ENCODE peak calls at places on chromosomes 11 and 22, in eight cellular contexts. B is tibial nerve, C is mucosa of descending colon, I is A549, U is neural progenitor cell, K is heart right ventricle, E is tibial artery, Y is K562. P is an unnamed sample.
A peak's percentile ranks its signal among the peaks of the same experiment; 100 is the strongest.

GRCh38 chr11:121895919-121896318 is 220.1 kb downstream of the BLID start:
- DNase-seq in B (no peak), C (no peak), I (no peak), U (no peak), K (no peak), E (no peak), Y (no peak), P (no peak)

GRCh38 chr11:35598254-35599125 is 19.8 kb upstream of the FJX1 start:
- DNase-seq in B (no peak), C (no peak), I (peak; percentile 41), U (no peak), K (no peak), E (no peak), Y (no peak), P (no peak)

GRCh38 chr11:57560146-57560545 is 7.3 kb downstream of the UBE2L6 start:
- DNase-seq in B (no peak), C (no peak), I (no peak), U (no peak), K (no peak), E (no peak), Y (no peak), P (no peak)

GRCh38 chr11:121341609-121342008 is 49.0 kb downstream of the SC5D start:
- DNase-seq in B (no peak), C (no peak), I (no peak), U (no peak), K (no peak), E (no peak), Y (no peak), P (no peak)

GRCh38 chr22:28710889-28711285 is 30.7 kb downstream of the CHEK2 start:
- DNase-seq in B (no peak), C (no peak), I (no peak), U (no peak), K (no peak), E (no peak), Y (no peak), P (no peak)

GRCh38 chr11:14015711-14016110 is 53.2 kb downstream of the SPON1 start:
- DNase-seq in B (no peak), C (no peak), I (peak; percentile 22), U (no peak), K (no peak), E (no peak), Y (no peak), P (no peak)

GRCh38 chr11:56876621-56877312 is 111.9 kb upstream of the OR5AK2 start:
- DNase-seq in B (no peak), C (no peak), I (peak; percentile 63), U (no peak), K (no peak), E (no peak), Y (no peak), P (no peak)

GRCh38 chr22:47316020-47316419 is 553.6 kb downstream of the TBC1D22A start:
- DNase-seq in B (no peak), C (no peak), I (no peak), U (no peak), K (no peak), E (no peak), Y (no peak), P (no peak)

GRCh38 chr11:120028181-120028935 is 109.6 kb downstream of the TRIM29 start:
- DNase-seq in B (no peak), C (no peak), I (no peak), U (no peak), K (no peak), E (no peak), Y (no peak), P (no peak)

GRCh38 chr11:13772223-13773046 is 104.0 kb downstream of the FAR1 start:
- DNase-seq in B (no peak), C (no peak), I (peak; percentile 72), U (peak; percentile 81), K (no peak), E (no peak), Y (peak; percentile 78), P (no peak)

GRCh38 chr11:59755701-59756495 is 722 bp downstream of the STX3 start:
- DNase-seq in B (peak; percentile 38), C (peak; percentile 88), I (peak; percentile 49), U (peak; percentile 79), K (peak; percentile 69), E (peak; percentile 92), Y (peak; percentile 83), P (peak; percentile 89)

GRCh38 chr11:102449651-102450570 is 2.7 kb downstream of the TMEM123 start:
- DNase-seq in B (no peak), C (no peak), I (no peak), U (peak; percentile 32), K (no peak), E (no peak), Y (no peak), P (no peak)

GRCh38 chr22:42228480-42228879 is 42.0 kb downstream of the TCF20 start:
- DNase-seq in B (no peak), C (no peak), I (no peak), U (no peak), K (no peak), E (no peak), Y (no peak), P (no peak)

GRCh38 chr11:134045799-134046635 is 22.9 kb upstream of the JAM3 start:
- DNase-seq in B (no peak), C (no peak), I (no peak), U (peak; percentile 61), K (peak; percentile 50), E (peak; percentile 76), Y (no peak), P (no peak)

GRCh38 chr11:109424893-109425292 is 2.9 kb downstream of the C11orf87 start:
- DNase-seq in B (no peak), C (no peak), I (no peak), U (peak; percentile 83), K (peak; percentile 11), E (no peak), Y (peak; percentile 47), P (no peak)

GRCh38 chr22:35892192-35892591 is 136.4 kb downstream of the RBFOX2 start:
- DNase-seq in B (no peak), C (no peak), I (no peak), U (no peak), K (no peak), E (no peak), Y (peak; percentile 14), P (no peak)

GRCh38 chr22:33515733-33516297 is 404.5 kb downstream of the LARGE1 start:
- DNase-seq in B (no peak), C (no peak), I (no peak), U (no peak), K (peak; percentile 42), E (no peak), Y (no peak), P (no peak)

GRCh38 chr11:71499125-71499524 is 27.9 kb upstream of the KRTAP5-7 start:
- DNase-seq in B (no peak), C (no peak), I (no peak), U (no peak), K (no peak), E (no peak), Y (no peak), P (no peak)
- H3K4me1 ChIP-seq in B (no peaks in the 10 kb centered on the region), C (no peaks in the 10 kb centered on the region), I (peaks cover 11% of the 10 kb centered on the region), U (peaks cover 3% of the 10 kb centered on the region), K (no peaks in the 10 kb centered on the region), E (no peaks in the 10 kb centered on the region), Y (no peaks in the 10 kb centered on the region), P (peaks cover 6% of the 10 kb centered on the region)

DNA sequence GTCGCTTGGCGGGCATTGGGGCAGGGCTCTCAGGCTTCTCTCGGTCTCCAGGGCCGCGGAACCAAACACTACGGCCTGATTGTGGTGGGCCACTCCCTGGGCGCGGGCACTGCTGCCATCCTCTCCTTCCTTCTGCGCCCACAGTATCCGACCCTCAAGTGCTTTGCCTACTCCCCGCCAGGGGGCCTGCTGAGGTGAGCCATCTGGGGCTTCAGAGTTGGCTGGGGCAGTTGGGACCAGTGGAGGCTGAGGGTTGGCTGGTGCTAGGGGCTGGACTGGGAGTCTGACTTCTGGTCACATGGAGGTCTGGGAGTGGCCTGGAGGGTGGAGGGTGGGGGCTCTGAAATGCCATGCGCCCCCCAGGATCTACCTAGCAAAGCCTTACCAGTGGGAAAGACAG is 15.3 kb upstream of the MYRF start:
- DNase-seq in B (no peak), C (no peak), I (no peak), U (no peak), K (no peak), E (no peak), Y (peak; percentile 60), P (no peak)
- TF ChIP-seq CTCF in B (no peak), C (no peak), I (no peak), U (no peak), K (no peak), E (no peak), Y (peak; percentile 56), P (no peak)

GRCh38 chr22:46062971-46063631 is 86.1 kb upstream of the WNT7B start:
- DNase-seq in B (peak; percentile 11), C (peak; percentile 32), I (no peak), U (no peak), K (no peak), E (peak; percentile 59), Y (no peak), P (peak; percentile 27)

GRCh38 chr22:46062232-46062615 is 85.3 kb upstream of the WNT7B start:
- DNase-seq in B (no peak), C (no peak), I (no peak), U (no peak), K (no peak), E (no peak), Y (no peak), P (no peak)

GRCh38 chr22:46061124-46061410 is 84.1 kb upstream of the WNT7B start:
- DNase-seq in B (no peak), C (peak; percentile 21), I (no peak), U (no peak), K (no peak), E (no peak), Y (no peak), P (no peak)

GRCh38 chr22:46060292-46061123 is 83.5 kb upstream of the WNT7B start:
- DNase-seq in B (peak; percentile 13), C (no peak), I (no peak), U (no peak), K (no peak), E (peak; percentile 3), Y (no peak), P (no peak)

GRCh38 chr22:46061431-46062231 is 84.7 kb upstream of the WNT7B start:
- DNase-seq in B (peak; percentile 19), C (peak; percentile 50), I (no peak), U (peak; percentile 84), K (no peak), E (peak; percentile 67), Y (no peak), P (no peak)
- H3K4me1 ChIP-seq in B (peaks cover 88% of the 10 kb centered on the region), C (peaks cover 27% of the 10 kb centered on the region), I (peaks cover 29% of the 10 kb centered on the region), U (no peaks in the 10 kb centered on the region), K (peaks cover 78% of the 10 kb centered on the region), E (peaks cover 98% of the 10 kb centered on the region), Y (peaks cover 4% of the 10 kb centered on the region), P (peaks cover 85% of the 10 kb centered on the region)

DNA sequence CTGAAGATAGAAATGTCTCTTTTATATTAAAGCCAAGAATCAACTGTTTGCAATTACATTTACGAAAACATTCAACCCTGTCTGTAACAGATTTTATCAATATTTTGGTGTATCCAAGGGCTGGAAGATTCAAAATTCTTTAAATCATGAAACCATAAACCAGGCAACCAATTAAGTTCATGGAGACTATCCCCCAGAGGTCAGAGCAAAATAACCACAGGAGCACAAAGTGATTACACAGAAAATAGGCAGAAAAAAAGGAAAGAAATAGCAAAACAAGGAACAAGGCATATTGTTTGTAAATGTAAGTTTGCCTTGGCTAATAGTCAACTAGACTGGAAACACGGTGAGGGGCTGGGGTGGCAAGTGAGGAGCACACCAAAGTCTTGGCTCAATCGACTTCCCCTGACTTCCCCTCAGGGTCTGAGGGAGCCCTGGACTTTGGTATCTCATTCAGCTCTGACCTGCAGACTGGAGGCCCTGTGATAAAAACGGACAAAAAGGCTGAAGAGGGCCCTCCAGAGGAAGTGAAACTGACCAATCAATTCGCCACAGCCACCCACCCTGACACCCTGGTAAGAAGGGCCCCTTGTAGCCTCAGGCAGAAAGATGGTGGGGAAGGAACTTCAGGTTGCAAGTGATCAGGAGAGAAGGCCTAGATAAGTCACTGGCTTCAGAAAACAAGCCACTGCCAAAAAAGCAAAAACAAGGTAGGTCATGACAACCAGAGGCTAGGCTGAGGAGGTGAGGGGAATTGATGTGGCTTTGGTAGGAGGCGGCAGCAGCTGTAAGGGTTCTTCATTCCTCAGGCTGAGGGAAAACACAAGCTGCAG is 1.9 kb downstream of the SIK3 start:
- DNase-seq in B (no peak), C (no peak), I (peak; percentile 56), U (peak; percentile 64), K (no peak), E (no peak), Y (peak; percentile 80), P (no peak)
- TF ChIP-seq CTCF in B (no peak), C (no peak), I (no peak), U (peak; percentile 36), K (no peak), E (no peak), Y (peak; percentile 50), P (no peak)

P was measured in left lung.